ENCODE peak calls at places on chromosomes 12 and 14, in eight cellular contexts. One of them, this sample, is unnamed.

GRCh38 chr12:80226576-80226975 is 127.2 kb downstream of the OTOGL start:
- DNase-seq in hepatocyte: no peak
- DNase-seq in GM06990: no peak
- DNase-seq in CD8-positive, alpha-beta T cell: no peak
- DNase-seq in AG10803: peak
- DNase-seq in heart left ventricle: no peak
- DNase-seq in GM23338: no peak
- DNase-seq in astrocyte of the spinal cord: peak
- DNase-seq in this sample: peak

GRCh38 chr12:96434107-96434506 is 33.9 kb upstream of the CDK17 start:
- DNase-seq in GM06990: peak
- DNase-seq in heart left ventricle: no peak
- DNase-seq in hepatocyte: no peak
- DNase-seq in GM23338: no peak
- DNase-seq in astrocyte of the spinal cord: peak
- DNase-seq in AG10803: peak
- DNase-seq in CD8-positive, alpha-beta T cell: peak
- DNase-seq in this sample: peak

GRCh38 chr14:105477659-105478623 is 3.3 kb downstream of the CRIP2 start:
- DNase-seq in CD8-positive, alpha-beta T cell: peak
- DNase-seq in hepatocyte: no peak
- DNase-seq in heart left ventricle: no peak
- DNase-seq in AG10803: no peak
- DNase-seq in astrocyte of the spinal cord: no peak
- DNase-seq in GM23338: peak
- DNase-seq in GM06990: no peak
- DNase-seq in this sample: no peak

GRCh38 chr12:125151284-125151683 is 86.0 kb downstream of the AACS start:
- DNase-seq in astrocyte of the spinal cord: no peak
- DNase-seq in AG10803: no peak
- DNase-seq in CD8-positive, alpha-beta T cell: no peak
- DNase-seq in GM06990: no peak
- DNase-seq in GM23338: peak
- DNase-seq in heart left ventricle: no peak
- DNase-seq in hepatocyte: no peak
- DNase-seq in this sample: no peak

GRCh38 chr14:64702493-64703392 is 1.5 kb upstream of the PLEKHG3 start:
- DNase-seq in AG10803: no peak
- DNase-seq in hepatocyte: peak
- DNase-seq in CD8-positive, alpha-beta T cell: no peak
- DNase-seq in heart left ventricle: peak
- DNase-seq in GM06990: no peak
- DNase-seq in astrocyte of the spinal cord: no peak
- DNase-seq in GM23338: peak
- DNase-seq in this sample: no peak

GRCh38 chr14:102749833-102750775 is 27.1 kb upstream of the TRAF3 start:
- DNase-seq in GM23338: no peak
- DNase-seq in heart left ventricle: no peak
- DNase-seq in hepatocyte: no peak
- DNase-seq in astrocyte of the spinal cord: no peak
- DNase-seq in CD8-positive, alpha-beta T cell: no peak
- DNase-seq in AG10803: no peak
- DNase-seq in GM06990: no peak
- DNase-seq in this sample: no peak

GRCh38 chr12:3145546-3146310 is 68.5 kb downstream of the TSPAN9 start:
- DNase-seq in CD8-positive, alpha-beta T cell: no peak
- DNase-seq in GM23338: no peak
- DNase-seq in AG10803: no peak
- DNase-seq in hepatocyte: no peak
- DNase-seq in heart left ventricle: peak
- DNase-seq in astrocyte of the spinal cord: no peak
- DNase-seq in GM06990: no peak
- DNase-seq in this sample: no peak

GRCh38 chr14:38786921-38787320 is 316.1 kb downstream of the SEC23A start:
- DNase-seq in GM06990: no peak
- DNase-seq in AG10803: peak
- DNase-seq in GM23338: no peak
- DNase-seq in CD8-positive, alpha-beta T cell: no peak
- DNase-seq in heart left ventricle: no peak
- DNase-seq in astrocyte of the spinal cord: no peak
- DNase-seq in hepatocyte: no peak
- DNase-seq in this sample: no peak

GRCh38 chr12:51482808-51483532 is 58.3 kb downstream of the SLC4A8 start:
- DNase-seq in AG10803: peak
- DNase-seq in CD8-positive, alpha-beta T cell: peak
- DNase-seq in heart left ventricle: no peak
- DNase-seq in astrocyte of the spinal cord: no peak
- DNase-seq in GM06990: no peak
- DNase-seq in GM23338: no peak
- DNase-seq in hepatocyte: no peak
- DNase-seq in this sample: no peak

GRCh38 chr12:30908389-30909087 is 18.0 kb upstream of the TSPAN11 start:
- DNase-seq in GM06990: no peak
- DNase-seq in heart left ventricle: no peak
- DNase-seq in AG10803: peak
- DNase-seq in CD8-positive, alpha-beta T cell: no peak
- DNase-seq in astrocyte of the spinal cord: peak
- DNase-seq in hepatocyte: peak
- DNase-seq in GM23338: no peak
- DNase-seq in this sample: peak

GRCh38 chr14:104353921-104354701 is 215.7 kb downstream of the KIF26A start:
- DNase-seq in heart left ventricle: peak
- DNase-seq in hepatocyte: no peak
- DNase-seq in GM06990: no peak
- DNase-seq in astrocyte of the spinal cord: no peak
- DNase-seq in AG10803: no peak
- DNase-seq in CD8-positive, alpha-beta T cell: no peak
- DNase-seq in GM23338: no peak
- DNase-seq in this sample: no peak

GRCh38 chr12:112325157-112325556 is 57.1 kb downstream of the HECTD4 start:
- DNase-seq in hepatocyte: no peak
- DNase-seq in GM06990: no peak
- DNase-seq in GM23338: no peak
- DNase-seq in AG10803: no peak
- DNase-seq in astrocyte of the spinal cord: no peak
- DNase-seq in CD8-positive, alpha-beta T cell: no peak
- DNase-seq in heart left ventricle: no peak
- DNase-seq in this sample: no peak

GRCh38 chr12:132428872-132429121 is 61.2 kb upstream of the FBRSL1 start:
- DNase-seq in GM06990: no peak
- DNase-seq in GM23338: no peak
- DNase-seq in CD8-positive, alpha-beta T cell: no peak
- DNase-seq in hepatocyte: no peak
- DNase-seq in astrocyte of the spinal cord: no peak
- DNase-seq in AG10803: no peak
- DNase-seq in heart left ventricle: no peak
- DNase-seq in this sample: no peak

GRCh38 chr12:89414851-89415250 is 62.5 kb upstream of the DUSP6 start:
- DNase-seq in GM06990: no peak
- DNase-seq in astrocyte of the spinal cord: peak
- DNase-seq in heart left ventricle: no peak
- DNase-seq in hepatocyte: no peak
- DNase-seq in CD8-positive, alpha-beta T cell: no peak
- DNase-seq in AG10803: peak
- DNase-seq in GM23338: peak
- DNase-seq in this sample: peak

GRCh38 chr12:113837528-113838296 is 128.4 kb downstream of the RBM19 start:
- DNase-seq in CD8-positive, alpha-beta T cell: no peak
- DNase-seq in heart left ventricle: no peak
- DNase-seq in GM23338: no peak
- DNase-seq in AG10803: no peak
- DNase-seq in astrocyte of the spinal cord: no peak
- DNase-seq in hepatocyte: no peak
- DNase-seq in GM06990: no peak
- DNase-seq in this sample: no peak

GRCh38 chr12:20404576-20405346 is 36.4 kb downstream of the PDE3A start:
- DNase-seq in CD8-positive, alpha-beta T cell: no peak
- DNase-seq in GM06990: no peak
- DNase-seq in hepatocyte: no peak
- DNase-seq in AG10803: no peak
- DNase-seq in GM23338: no peak
- DNase-seq in astrocyte of the spinal cord: peak
- DNase-seq in heart left ventricle: no peak
- DNase-seq in this sample: peak

GRCh38 chr12:109740694-109741245 is 27.1 kb downstream of the FAM222A start:
- DNase-seq in GM06990: no peak
- DNase-seq in astrocyte of the spinal cord: no peak
- DNase-seq in hepatocyte: no peak
- DNase-seq in CD8-positive, alpha-beta T cell: no peak
- DNase-seq in GM23338: no peak
- DNase-seq in heart left ventricle: peak
- DNase-seq in AG10803: no peak
- DNase-seq in this sample: no peak

GRCh38 chr12:39369756-39370155 is 73.2 kb downstream of the KIF21A start:
- DNase-seq in GM06990: peak
- DNase-seq in hepatocyte: no peak
- DNase-seq in GM23338: no peak
- DNase-seq in CD8-positive, alpha-beta T cell: no peak
- DNase-seq in AG10803: no peak
- DNase-seq in astrocyte of the spinal cord: no peak
- DNase-seq in heart left ventricle: no peak
- DNase-seq in this sample: no peak

GRCh38 chr12:29783773-29784666 is at the start of gene TMTC1:
- DNase-seq in AG10803: peak
- DNase-seq in heart left ventricle: peak
- DNase-seq in CD8-positive, alpha-beta T cell: no peak
- DNase-seq in GM23338: peak
- DNase-seq in GM06990: no peak
- DNase-seq in astrocyte of the spinal cord: peak
- DNase-seq in hepatocyte: peak
- DNase-seq in this sample: peak

GRCh38 chr12:459430-460258 is at the start of gene B4GALNT3:
- DNase-seq in AG10803: no peak
- DNase-seq in GM06990: peak
- DNase-seq in astrocyte of the spinal cord: no peak
- DNase-seq in CD8-positive, alpha-beta T cell: peak
- DNase-seq in GM23338: peak
- DNase-seq in hepatocyte: peak
- DNase-seq in heart left ventricle: peak
- DNase-seq in this sample: peak

GRCh38 chr14:100827751-100828447 is 2.0 kb downstream of the MEG3 start:
- DNase-seq in GM23338: no peak
- DNase-seq in CD8-positive, alpha-beta T cell: no peak
- DNase-seq in GM06990: no peak
- DNase-seq in astrocyte of the spinal cord: peak
- DNase-seq in heart left ventricle: no peak
- DNase-seq in hepatocyte: no peak
- DNase-seq in AG10803: peak
- DNase-seq in this sample: peak
- TF ChIP-seq CTCF in GM23338: peak
- TF ChIP-seq CTCF in CD8-positive, alpha-beta T cell: no peak
- TF ChIP-seq CTCF in GM06990: no peak
- TF ChIP-seq CTCF in astrocyte of the spinal cord: peak
- TF ChIP-seq CTCF in heart left ventricle: no peak
- TF ChIP-seq CTCF in hepatocyte: no peak
- TF ChIP-seq CTCF in AG10803: peak
- TF ChIP-seq CTCF in this sample: peak

GRCh38 chr14:77268989-77269595 is 1.9 kb downstream of the NGB start:
- DNase-seq in GM06990: no peak
- DNase-seq in GM23338: peak
- DNase-seq in astrocyte of the spinal cord: no peak
- DNase-seq in AG10803: no peak
- DNase-seq in hepatocyte: no peak
- DNase-seq in heart left ventricle: no peak
- DNase-seq in CD8-positive, alpha-beta T cell: no peak
- DNase-seq in this sample: no peak

GRCh38 chr14:77270361-77271112 is 469 bp downstream of the NGB start:
- DNase-seq in heart left ventricle: no peak
- DNase-seq in GM23338: peak
- DNase-seq in CD8-positive, alpha-beta T cell: no peak
- DNase-seq in GM06990: no peak
- DNase-seq in hepatocyte: no peak
- DNase-seq in astrocyte of the spinal cord: no peak
- DNase-seq in AG10803: no peak
- DNase-seq in this sample: no peak

GRCh38 chr14:77273796-77274195 is 2.8 kb upstream of the NGB start:
- DNase-seq in heart left ventricle: no peak
- DNase-seq in hepatocyte: no peak
- DNase-seq in GM06990: no peak
- DNase-seq in CD8-positive, alpha-beta T cell: no peak
- DNase-seq in AG10803: no peak
- DNase-seq in astrocyte of the spinal cord: no peak
- DNase-seq in GM23338: no peak
- DNase-seq in this sample: no peak

GRCh38 chr14:77272261-77272660 is 1.3 kb upstream of the NGB start:
- DNase-seq in AG10803: no peak
- DNase-seq in GM06990: no peak
- DNase-seq in heart left ventricle: no peak
- DNase-seq in astrocyte of the spinal cord: no peak
- DNase-seq in GM23338: no peak
- DNase-seq in CD8-positive, alpha-beta T cell: no peak
- DNase-seq in hepatocyte: no peak
- DNase-seq in this sample: no peak

GRCh38 chr14:77271113-77271710 is at the start of gene NGB:
- DNase-seq in GM23338: peak
- DNase-seq in CD8-positive, alpha-beta T cell: no peak
- DNase-seq in AG10803: no peak
- DNase-seq in hepatocyte: no peak
- DNase-seq in heart left ventricle: no peak
- DNase-seq in GM06990: no peak
- DNase-seq in astrocyte of the spinal cord: no peak
- DNase-seq in this sample: no peak
- H3K4me3 ChIP-seq in GM23338: peak
- H3K4me3 ChIP-seq in CD8-positive, alpha-beta T cell: no peak
- H3K4me3 ChIP-seq in AG10803: no peak
- H3K4me3 ChIP-seq in hepatocyte: no peak
- H3K4me3 ChIP-seq in heart left ventricle: no peak
- H3K4me3 ChIP-seq in GM06990: no peak
- H3K4me3 ChIP-seq in astrocyte of the spinal cord: no peak
- H3K4me3 ChIP-seq in this sample: no peak

GRCh38 chr12:93571360-93571853 is 1.1 kb upstream of the SOCS2 start:
- DNase-seq in GM23338: peak
- DNase-seq in astrocyte of the spinal cord: peak
- DNase-seq in AG10803: peak
- DNase-seq in CD8-positive, alpha-beta T cell: peak
- DNase-seq in hepatocyte: peak
- DNase-seq in heart left ventricle: peak
- DNase-seq in GM06990: peak
- DNase-seq in this sample: peak
- TF ChIP-seq CTCF in GM23338: peak
- TF ChIP-seq CTCF in astrocyte of the spinal cord: peak
- TF ChIP-seq CTCF in AG10803: peak
- TF ChIP-seq CTCF in CD8-positive, alpha-beta T cell: no peak
- TF ChIP-seq CTCF in hepatocyte: peak
- TF ChIP-seq CTCF in heart left ventricle: peak
- TF ChIP-seq CTCF in GM06990: peak
- TF ChIP-seq CTCF in this sample: peak

DNA sequence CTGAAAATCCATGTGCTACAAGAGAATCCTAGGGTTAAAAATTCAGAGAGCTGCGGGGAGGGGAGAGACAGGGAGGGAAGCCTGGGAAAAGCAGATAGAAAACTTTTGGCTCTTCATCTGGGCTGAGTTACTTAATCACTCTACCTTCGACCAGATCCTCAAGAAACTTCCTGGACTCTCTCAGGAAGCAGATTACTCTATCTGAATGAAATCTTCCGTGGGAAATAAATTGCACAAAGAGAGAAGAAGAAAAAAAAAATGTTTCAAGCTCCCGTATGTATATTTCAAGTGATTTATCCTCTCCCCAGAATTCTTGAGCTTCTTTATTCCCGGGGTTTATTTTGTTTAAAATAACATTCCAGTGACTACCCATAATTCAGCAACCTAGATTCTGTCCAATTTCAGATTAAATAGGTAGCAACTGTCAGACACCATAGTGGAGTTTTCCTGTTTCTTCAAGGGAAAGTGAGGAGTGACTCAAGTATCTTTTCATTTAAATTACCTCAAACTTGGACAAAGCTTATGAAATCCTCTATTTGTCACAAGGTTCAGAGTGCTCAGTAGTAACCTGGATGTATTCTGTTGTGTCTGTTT is 163.7 kb downstream of the MYRFL start:
- DNase-seq in AG10803: peak
- DNase-seq in astrocyte of the spinal cord: no peak
- DNase-seq in hepatocyte: peak
- DNase-seq in CD8-positive, alpha-beta T cell: no peak
- DNase-seq in GM23338: no peak
- DNase-seq in GM06990: no peak
- DNase-seq in heart left ventricle: no peak
- DNase-seq in this sample: peak
- H3K4me3 ChIP-seq in AG10803: no peak
- H3K4me3 ChIP-seq in astrocyte of the spinal cord: no peak
- H3K4me3 ChIP-seq in hepatocyte: no peak
- H3K4me3 ChIP-seq in CD8-positive, alpha-beta T cell: no peak
- H3K4me3 ChIP-seq in GM23338: no peak
- H3K4me3 ChIP-seq in GM06990: no peak
- H3K4me3 ChIP-seq in heart left ventricle: no peak
- H3K4me3 ChIP-seq in this sample: peak

This sample was measured in fibroblast of pulmonary artery.